ENCODE peak calls at places on chromosome 11, in seven cellular contexts. L, W, E, T, X, I and K are unnamed samples.

GRCh38 chr11:6757373-6757967 is 14.3 kb downstream of the OR2AG2 start:
- DNase-seq in W (peak), T (peak), E (peak), X (peak), I (peak), L (peak), K (no peak)

GRCh38 chr11:108591893-108592292 is 1.7 kb downstream of the EXPH5 start:
- DNase-seq in E (no peak), W (no peak), L (no peak), X (no peak), T (no peak), I (no peak), K (no peak)

GRCh38 chr11:2664331-2664730 is 35.5 kb downstream of the KCNQ1OT1 start:
- DNase-seq in I (no peak), L (no peak), W (no peak), X (no peak), E (no peak), T (peak), K (peak)

GRCh38 chr11:40384991-40385390 is 1074.5 kb downstream of the LRRC4C start:
- DNase-seq in I (peak), W (no peak), L (no peak), X (no peak), T (no peak), E (peak), K (no peak)

GRCh38 chr11:44812971-44813370 is 86.2 kb downstream of the TSPAN18 start:
- DNase-seq in T (no peak), L (no peak), W (no peak), I (no peak), E (no peak), X (no peak), K (no peak)

GRCh38 chr11:64100345-64100744 is 64.6 kb downstream of the FLRT1 start:
- DNase-seq in L (no peak), W (peak), X (no peak), I (no peak), E (no peak), T (no peak), K (no peak)

GRCh38 chr11:87421422-87421821 is 383.7 kb downstream of the TMEM135 start:
- DNase-seq in X (peak), W (peak), E (peak), I (peak), T (peak), L (no peak), K (no peak)

GRCh38 chr11:74397531-74398243 is 546 bp downstream of the PGM2L1 start:
- DNase-seq in X (peak), T (peak), W (peak), I (no peak), L (no peak), E (peak), K (peak)

GRCh38 chr11:129146196-129146595 is 45.9 kb downstream of the ARHGAP32 start:
- DNase-seq in T (no peak), W (no peak), L (no peak), E (peak), I (peak), X (no peak), K (no peak)

GRCh38 chr11:105577645-105578044 is 32.2 kb upstream of the GRIA4 start:
- DNase-seq in L (no peak), T (no peak), E (peak), I (no peak), X (no peak), W (no peak), K (no peak)

GRCh38 chr11:28072321-28072720 is 35.6 kb downstream of the KIF18A start:
- DNase-seq in E (peak), W (no peak), T (no peak), I (peak), L (no peak), X (no peak), K (no peak)

GRCh38 chr11:100545970-100546369 is 141.1 kb upstream of the ARHGAP42 start:
- DNase-seq in I (no peak), E (no peak), X (no peak), T (no peak), L (no peak), W (no peak), K (no peak)

GRCh38 chr11:43359432-43359818 is 705 bp downstream of the TTC17 start:
- DNase-seq in T (no peak), X (peak), I (peak), L (no peak), E (peak), W (peak), K (no peak)

GRCh38 chr11:94933225-94934130 is 39.9 kb downstream of the CWC15 start:
- DNase-seq in X (no peak), E (peak), I (peak), W (no peak), L (no peak), T (no peak), K (no peak)

GRCh38 chr11:2468363-2469240 is 23.8 kb downstream of the KCNQ1 start:
- DNase-seq in W (no peak), L (no peak), T (no peak), X (no peak), I (no peak), E (no peak), K (peak)

GRCh38 chr11:108538022-108538424 is 39.8 kb upstream of the POGLUT3 start:
- DNase-seq in E (no peak), I (no peak), L (no peak), X (peak), T (no peak), W (no peak), K (peak)

GRCh38 chr11:80855975-80856524 is 1415.2 kb upstream of the TENM4 start:
- DNase-seq in I (peak), X (no peak), L (no peak), W (no peak), E (peak), T (no peak), K (no peak)

GRCh38 chr11:57085604-57086003 is 96.1 kb upstream of the LRRC55 start:
- DNase-seq in I (peak), W (no peak), E (no peak), L (no peak), T (no peak), X (no peak), K (no peak)
- TF ChIP-seq CTCF in I (peak), W (no peak), E (peak), L (no peak), T (no peak), X (no peak), K (peak)

DNA sequence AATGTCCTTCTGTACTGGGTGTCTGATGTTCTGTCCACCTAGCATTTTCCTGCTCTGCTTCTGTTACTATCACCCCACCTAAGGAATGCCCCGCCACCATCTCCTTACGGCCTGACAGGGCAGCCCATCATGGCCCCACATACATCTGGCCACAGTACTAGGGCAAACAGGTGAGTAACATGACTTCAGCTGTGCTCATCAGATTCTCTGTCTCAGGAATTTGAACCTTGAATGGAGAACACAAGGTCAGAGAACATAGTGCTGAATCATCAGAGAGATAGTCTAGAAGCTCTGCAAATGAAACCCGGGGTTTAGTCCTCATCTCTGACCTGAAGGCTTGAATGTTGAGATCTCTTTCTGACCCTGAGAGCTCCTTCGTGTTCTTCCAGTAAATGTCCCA is 32.4 kb downstream of the ZC3H12C start:
- DNase-seq in E (peak), L (no peak), X (no peak), I (peak), T (no peak), W (no peak), K (no peak)
- TF ChIP-seq CTCF in E (no peak), L (no peak), X (no peak), I (no peak), T (no peak), W (no peak), K (no peak)

GRCh38 chr11:980438-981365 is 55.0 kb downstream of the AP2A2 start:
- DNase-seq in I (peak), L (no peak), X (no peak), E (peak), W (no peak), T (no peak), K (no peak)
- TF ChIP-seq CTCF in I (peak), L (no peak), X (no peak), E (peak), W (no peak), T (peak), K (peak)

GRCh38 chr11:70568504-70569172 is 170.3 kb downstream of the CTTN start:
- DNase-seq in L (peak), X (no peak), E (peak), I (peak), T (no peak), W (no peak), K (no peak)
- TF ChIP-seq CTCF in L (no peak), X (no peak), E (peak), I (peak), T (no peak), W (no peak), K (peak)

GRCh38 chr11:125225401-125225800 is 60.9 kb downstream of the PKNOX2 start:
- DNase-seq in I (no peak), W (no peak), E (no peak), L (no peak), X (no peak), T (no peak), K (no peak)

GRCh38 chr11:125226701-125227100 is 62.1 kb downstream of the PKNOX2 start:
- DNase-seq in W (no peak), E (no peak), X (no peak), T (no peak), L (no peak), I (no peak), K (no peak)

GRCh38 chr11:125222494-125222893 is 57.9 kb downstream of the PKNOX2 start:
- DNase-seq in E (no peak), I (no peak), T (no peak), W (no peak), L (no peak), X (no peak), K (no peak)

GRCh38 chr11:125223901-125224331 is 59.4 kb downstream of the PKNOX2 start:
- DNase-seq in W (no peak), T (no peak), E (no peak), X (no peak), I (no peak), L (no peak), K (no peak)

GRCh38 chr11:125224391-125225015 is 60.0 kb downstream of the PKNOX2 start:
- DNase-seq in T (no peak), W (no peak), X (peak), L (peak), I (peak), E (peak), K (no peak)
- TF ChIP-seq CTCF in T (peak), W (no peak), X (no peak), L (peak), I (peak), E (peak), K (peak)